ENCODE peak calls at places on chromosomes 4 and X, in seven cellular contexts. Y, G, N, V, H, Q and K are unnamed samples.
A peak's percentile ranks its signal among the peaks of the same experiment; 100 is the strongest.

GRCh38 chrX:30327762-30328161 is 18.6 kb upstream of the NR0B1 start:
- DNase-seq in Y (no peak), G (no peak), N (no peak), V (no peak), H (no peak), Q (no peak), K (no peak)

GRCh38 chr4:108795733-108796132 is 32.9 kb upstream of the ETNPPL start:
- DNase-seq in Y (no peak), G (no peak), N (no peak), V (no peak), H (no peak), Q (no peak), K (no peak)

GRCh38 chr4:104385713-104386112 is 109.0 kb downstream of the CXXC4 start:
- DNase-seq in Y (no peak), G (no peak), N (no peak), V (no peak), H (no peak), Q (no peak), K (no peak)

GRCh38 chrX:115892787-115893671 is 277.5 kb upstream of the AGTR2 start:
- DNase-seq in Y (no peak), G (no peak), N (peak; percentile 74), V (no peak), H (no peak), Q (peak; percentile 82), K (no peak)

GRCh38 chrX:16664626-16665025 is 14.7 kb downstream of the S100G start:
- DNase-seq in Y (no peak), G (no peak), N (peak; percentile 3), V (no peak), H (no peak), Q (no peak), K (no peak)

GRCh38 chrX:16851421-16851820 is 18.7 kb downstream of the RBBP7 start:
- DNase-seq in Y (no peak), G (no peak), N (no peak), V (no peak), H (no peak), Q (no peak), K (no peak)

GRCh38 chrX:29580560-29580959 is 634.8 kb upstream of the MAGEB2 start:
- DNase-seq in Y (no peak), G (no peak), N (no peak), V (no peak), H (no peak), Q (no peak), K (no peak)

GRCh38 chrX:38882894-38883620 is 81.8 kb downstream of the MID1IP1 start:
- DNase-seq in Y (no peak), G (no peak), N (peak; percentile 92), V (no peak), H (no peak), Q (no peak), K (no peak)

GRCh38 chrX:69109706-69110635 is 55.3 kb downstream of the PJA1 start:
- DNase-seq in Y (no peak), G (no peak), N (peak; percentile 42), V (peak; percentile 6), H (no peak), Q (no peak), K (no peak)

GRCh38 chr4:182724414-182724813 is 192.8 kb downstream of the DCTD start:
- DNase-seq in Y (no peak), G (no peak), N (no peak), V (no peak), H (no peak), Q (no peak), K (no peak)

GRCh38 chr4:121863787-121864186 is 6.5 kb downstream of the BBS7 start:
- DNase-seq in Y (no peak), G (no peak), N (no peak), V (no peak), H (no peak), Q (no peak), K (no peak)

GRCh38 chrX:71067079-71067478 is 1.1 kb downstream of the SNX12 start:
- DNase-seq in Y (no peak), G (no peak), N (no peak), V (no peak), H (no peak), Q (no peak), K (no peak)

GRCh38 chr4:111602848-111603247 is 542.4 kb upstream of the FAM241A start:
- DNase-seq in Y (no peak), G (no peak), N (peak; percentile 24), V (no peak), H (no peak), Q (no peak), K (no peak)

GRCh38 chr4:79848329-79848728 is 224.7 kb downstream of the ANTXR2 start:
- DNase-seq in Y (no peak), G (no peak), N (peak; percentile 36), V (no peak), H (no peak), Q (no peak), K (no peak)

GRCh38 chrX:114717921-114718320 is 134.0 kb downstream of the HTR2C start:
- DNase-seq in Y (no peak), G (no peak), N (no peak), V (no peak), H (no peak), Q (no peak), K (no peak)

GRCh38 chr4:52408037-52408436 is 251.1 kb downstream of the USP46 start:
- DNase-seq in Y (no peak), G (no peak), N (peak; percentile 25), V (no peak), H (no peak), Q (no peak), K (no peak)

GRCh38 chrX:108186811-108187210 is 95.2 kb downstream of the ATG4A start:
- DNase-seq in Y (no peak), G (no peak), N (peak; percentile 92), V (no peak), H (no peak), Q (no peak), K (no peak)

GRCh38 chr4:18518098-18518497 is 496.5 kb upstream of the LCORL start:
- DNase-seq in Y (no peak), G (no peak), N (no peak), V (no peak), H (no peak), Q (no peak), K (no peak)

GRCh38 chr4:11475871-11476270 is 47.2 kb upstream of the HS3ST1 start:
- DNase-seq in Y (no peak), G (no peak), N (no peak), V (no peak), H (no peak), Q (no peak), K (no peak)

GRCh38 chr4:69957209-69957608 is 8.3 kb downstream of the CSN2 start:
- DNase-seq in Y (no peak), G (no peak), N (no peak), V (no peak), H (no peak), Q (peak; percentile 55), K (no peak)

GRCh38 chrX:51163730-51164129 is 168.9 kb upstream of the NUDT10 start:
- DNase-seq in Y (no peak), G (no peak), N (no peak), V (no peak), H (no peak), Q (no peak), K (no peak)

GRCh38 chr4:650951-651883 is 22.9 kb downstream of the ATP5ME start:
- DNase-seq in Y (no peak), G (no peak), N (no peak), V (no peak), H (no peak), Q (peak; percentile 71), K (no peak)

GRCh38 chr4:121709766-121710405 is 13.1 kb upstream of the ANXA5 start:
- DNase-seq in Y (no peak), G (no peak), N (no peak), V (no peak), H (no peak), Q (no peak), K (no peak)

GRCh38 chr4:66169341-66169740 is 499.1 kb upstream of the EPHA5 start:
- DNase-seq in Y (no peak), G (no peak), N (peak; percentile 32), V (no peak), H (no peak), Q (no peak), K (no peak)

GRCh38 chr4:9898596-9899345 is 117.3 kb downstream of the DRD5 start:
- DNase-seq in Y (peak; percentile 74), G (no peak), N (peak; percentile 43), V (peak; percentile 10), H (no peak), Q (no peak), K (no peak)

GRCh38 chr4:1413221-1413663 is 7.0 kb upstream of the NKX1-1 start:
- DNase-seq in Y (no peak), G (no peak), N (no peak), V (no peak), H (no peak), Q (no peak), K (no peak)